ENCODE peak calls at places on chromosome 18, in five cellular contexts. Y, Z, G, T and X are unnamed samples.

GRCh38 chr18:42437646-42438045 is 482.6 kb downstream of the PIK3C3 start:
- DNase-seq in G (no peak), Z (no peak), Y (peak; percentile 23), T (peak; percentile 24), X (no peak)

GRCh38 chr18:13756671-13757070 is 30.2 kb downstream of the RNMT start:
- DNase-seq in T (no peak), Y (no peak), Z (no peak), G (no peak), X (no peak)

GRCh38 chr18:59885579-59886163 is 14.1 kb upstream of the PMAIP1 start:
- DNase-seq in G (peak; percentile 15), Y (peak; percentile 82), T (no peak), Z (no peak), X (peak; percentile 72)

GRCh38 chr18:36780748-36781147 is 48.1 kb downstream of the TPGS2 start:
- DNase-seq in Z (no peak), Y (no peak), T (no peak), G (no peak), X (no peak)

GRCh38 chr18:50473896-50474295 is 86.0 kb upstream of the MAPK4 start:
- DNase-seq in Z (peak; percentile 65), T (no peak), Y (no peak), G (no peak), X (no peak)

GRCh38 chr18:10365901-10366300 is 88.5 kb upstream of the APCDD1 start:
- DNase-seq in Z (no peak), T (no peak), Y (no peak), G (no peak), X (no peak)

GRCh38 chr18:47911877-47912276 is 18.6 kb downstream of the SMAD2 start:
- DNase-seq in G (no peak), Y (no peak), T (no peak), Z (no peak), X (no peak)

GRCh38 chr18:3984163-3984757 is 470.8 kb downstream of the DLGAP1 start:
- DNase-seq in T (no peak), Z (no peak), Y (no peak), G (no peak), X (no peak)